ENCODE peak calls at places on chromosomes 2 and 18, in six cellular contexts. Y is LoVo, M is activated gamma-delta T cell treated with Interleukin-2 at 50 U/mL for 16 hours, H is aorta, P is SJCRH30, U is IMR-90. S is an unnamed sample.

GRCh38 chr2:65351234-65351947 is 81.0 kb downstream of the SPRED2 start:
- DNase-seq in H (peak), P (peak), M (no peak), Y (no peak), U (peak), S (no peak)

GRCh38 chr2:13770279-13770678 is 862.2 kb upstream of the LRATD1 start:
- DNase-seq in U (no peak), P (no peak), Y (no peak), M (no peak), H (no peak), S (no peak)

GRCh38 chr2:1636791-1637415 is 107.4 kb downstream of the PXDN start:
- DNase-seq in P (no peak), Y (no peak), H (peak), U (no peak), M (no peak), S (no peak)

GRCh38 chr18:28189400-28190239 is 12.7 kb upstream of the CDH2 start:
- DNase-seq in Y (peak), H (no peak), P (peak), M (peak), U (peak), S (no peak)

GRCh38 chr2:46984642-46985476 is 69.3 kb upstream of the MCFD2 start:
- DNase-seq in P (no peak), Y (peak), U (peak), M (no peak), H (peak), S (no peak)

GRCh38 chr2:205858781-205859478 is 176.6 kb downstream of the NRP2 start:
- DNase-seq in P (peak), H (no peak), Y (no peak), M (no peak), U (peak), S (no peak)

GRCh38 chr18:59671533-59671932 is 25.7 kb downstream of the CCBE1 start:
- DNase-seq in H (no peak), U (no peak), Y (no peak), P (no peak), M (no peak), S (no peak)

GRCh38 chr18:1294229-1294628 is 389.6 kb downstream of the ADCYAP1 start:
- DNase-seq in H (no peak), U (no peak), P (no peak), Y (no peak), M (no peak), S (no peak)

GRCh38 chr2:38709515-38710194 is 41.5 kb downstream of the SRSF7 start:
- DNase-seq in H (no peak), Y (no peak), P (no peak), U (no peak), M (peak), S (no peak)

GRCh38 chr18:44654555-44654954 is 26.1 kb upstream of the SETBP1 start:
- DNase-seq in U (peak), M (no peak), Y (no peak), P (no peak), H (no peak), S (no peak)

GRCh38 chr2:65031341-65032015 is 24.7 kb upstream of the CEP68 start:
- DNase-seq in M (no peak), H (no peak), P (no peak), Y (peak), U (no peak), S (no peak)